ENCODE peak calls at places on chromosome 19, in five cellular contexts. W, S, K, T and G are unnamed samples.

GRCh38 chr19:17623224-17623935 is 64.8 kb downstream of the UNC13A start:
- DNase-seq in W (no peak), S (no peak), K (no peak), T (no peak), G (no peak)

GRCh38 chr19:570315-570714 is 2.1 kb upstream of the BSG start:
- DNase-seq in W (no peak), S (no peak), K (no peak), T (no peak), G (no peak)

GRCh38 chr19:44303976-44304568 is 753 bp downstream of the ZNF235 start:
- DNase-seq in W (no peak), S (no peak), K (peak; percentile 32), T (no peak), G (no peak)

GRCh38 chr19:37334179-37335071 is 36.5 kb upstream of the ZNF527 start:
- DNase-seq in W (peak; percentile 60), S (peak; percentile 86), K (peak; percentile 93), T (peak; percentile 94), G (peak; percentile 98)

GRCh38 chr19:23531976-23532375 is 136.7 kb upstream of the ZNF91 start:
- DNase-seq in W (no peak), S (no peak), K (no peak), T (no peak), G (no peak)

GRCh38 chr19:30419581-30420180 is 47.5 kb downstream of the ZNF536 start:
- DNase-seq in W (no peak), S (no peak), K (peak; percentile 41), T (no peak), G (no peak)

GRCh38 chr19:34904846-34905527 is 21.7 kb upstream of the ZNF30 start:
- DNase-seq in W (no peak), S (no peak), K (no peak), T (no peak), G (no peak)

GRCh38 chr19:55698256-55698655 is 23.2 kb downstream of the EPN1 start:
- DNase-seq in W (no peak), S (no peak), K (no peak), T (no peak), G (peak; percentile 32)

GRCh38 chr19:48681127-48681470 is 8.3 kb upstream of the NTN5 start:
- DNase-seq in W (no peak), S (no peak), K (no peak), T (peak; percentile 57), G (no peak)

GRCh38 chr19:33758541-33759013 is 38.1 kb upstream of the KCTD15 start:
- DNase-seq in W (no peak), S (no peak), K (no peak), T (no peak), G (no peak)

GRCh38 chr19:40705362-40705651 is 11.4 kb downstream of the COQ8B start:
- DNase-seq in W (no peak), S (no peak), K (no peak), T (no peak), G (no peak)

GRCh38 chr19:39709026-39709872 is 5.0 kb downstream of the LGALS14 start:
- DNase-seq in W (no peak), S (no peak), K (no peak), T (no peak), G (no peak)

GRCh38 chr19:2495651-2496316 is 19.9 kb downstream of the GADD45B start:
- DNase-seq in W (no peak), S (no peak), K (peak; percentile 64), T (peak; percentile 65), G (peak; percentile 67)

GRCh38 chr19:42295831-42296525 is 6.0 kb upstream of the PRR19 start:
- DNase-seq in W (no peak), S (peak; percentile 87), K (peak; percentile 82), T (peak; percentile 87), G (peak; percentile 94)

GRCh38 chr19:28218728-28219127 is 994.2 kb downstream of the UQCRFS1 start:
- DNase-seq in W (no peak), S (no peak), K (no peak), T (no peak), G (no peak)

GRCh38 chr19:38543807-38544568 is 73.8 kb downstream of the MAP4K1 start:
- DNase-seq in W (no peak), S (no peak), K (peak; percentile 93), T (peak; percentile 39), G (peak; percentile 71)

GRCh38 chr19:35919306-35919705 is 11.2 kb upstream of the TYROBP start:
- DNase-seq in W (no peak), S (no peak), K (no peak), T (no peak), G (no peak)

GRCh38 chr19:900302-901111 is 7.2 kb downstream of the RNU6-9 start:
- DNase-seq in W (no peak), S (no peak), K (no peak), T (no peak), G (peak; percentile 64)

GRCh38 chr19:29714371-29714952 is 599 bp downstream of the C19orf12 start:
- DNase-seq in W (no peak), S (no peak), K (no peak), T (no peak), G (no peak)

GRCh38 chr19:38924383-38924782 is 6.2 kb downstream of the SARS2 start:
- DNase-seq in W (no peak), S (no peak), K (no peak), T (no peak), G (no peak)

GRCh38 chr19:58096884-58097283 is 1.1 kb downstream of the ZSCAN18 start:
- DNase-seq in W (no peak), S (no peak), K (no peak), T (no peak), G (no peak)

GRCh38 chr19:41924151-41925145 is 3.8 kb downstream of the ERFL start:
- DNase-seq in W (no peak), S (no peak), K (no peak), T (no peak), G (no peak)

GRCh38 chr19:41894350-41894749 is 11.4 kb downstream of the ARHGEF1 start:
- DNase-seq in W (no peak), S (no peak), K (no peak), T (no peak), G (no peak)

GRCh38 chr19:996051-996838 is 4.0 kb upstream of the GRIN3B start:
- DNase-seq in W (no peak), S (no peak), K (no peak), T (peak; percentile 55), G (peak; percentile 88)

GRCh38 chr19:54882758-54883157 is 8.7 kb downstream of the FCAR start:
- DNase-seq in W (no peak), S (no peak), K (no peak), T (no peak), G (no peak)

GRCh38 chr19:39078436-39079200 is 5.5 kb upstream of the ACP7 start:
- DNase-seq in W (no peak), S (no peak), K (no peak), T (no peak), G (no peak)

DNA sequence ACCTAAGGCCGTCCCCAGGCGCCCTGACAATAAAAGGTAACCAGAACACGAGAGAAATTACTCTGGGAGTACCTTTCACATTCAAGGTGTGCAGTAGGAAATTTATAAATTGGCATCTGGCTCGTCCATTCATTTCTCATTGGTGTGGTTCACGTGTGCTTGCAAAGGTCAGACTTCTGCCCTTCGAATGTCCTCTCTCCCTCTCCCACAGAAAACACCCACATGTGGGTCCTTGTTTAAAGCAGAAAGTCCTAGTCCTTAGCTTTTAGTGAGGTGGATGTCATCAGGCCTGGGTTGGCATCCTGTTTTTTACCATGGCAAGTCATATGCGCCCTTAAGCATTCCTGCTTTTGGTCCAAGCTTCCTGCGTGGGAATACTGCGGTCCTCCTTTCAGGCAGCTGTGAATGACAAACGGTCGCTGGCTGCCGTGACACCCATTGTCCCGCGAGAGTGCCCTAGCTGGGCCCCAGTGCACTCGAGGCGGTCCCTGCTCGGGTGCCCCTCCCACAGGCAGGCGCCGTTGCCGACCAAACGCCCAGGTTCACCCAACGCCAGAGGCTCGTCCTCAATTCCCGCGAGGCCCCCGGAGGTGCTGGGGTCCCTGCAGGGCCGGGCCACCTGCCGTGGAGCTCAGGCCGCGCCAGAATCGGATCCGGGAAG is at the start of gene NUDT19:
- DNase-seq in W (no peak), S (peak; percentile 86), K (peak; percentile 94), T (peak; percentile 89), G (peak; percentile 91)
- TF ChIP-seq POLR2A in W (peak; percentile 60), S (no peak), K (peak; percentile 61), T (no peak), G (peak; percentile 79)

GRCh38 chr19:19531951-19532805 is 3.5 kb downstream of the YJEFN3 start:
- DNase-seq in W (no peak), S (peak; percentile 84), K (peak; percentile 79), T (peak; percentile 92), G (peak; percentile 90)
- TF ChIP-seq POLR2A in W (no peak), S (no peak), K (no peak), T (no peak), G (no peak)

DNA sequence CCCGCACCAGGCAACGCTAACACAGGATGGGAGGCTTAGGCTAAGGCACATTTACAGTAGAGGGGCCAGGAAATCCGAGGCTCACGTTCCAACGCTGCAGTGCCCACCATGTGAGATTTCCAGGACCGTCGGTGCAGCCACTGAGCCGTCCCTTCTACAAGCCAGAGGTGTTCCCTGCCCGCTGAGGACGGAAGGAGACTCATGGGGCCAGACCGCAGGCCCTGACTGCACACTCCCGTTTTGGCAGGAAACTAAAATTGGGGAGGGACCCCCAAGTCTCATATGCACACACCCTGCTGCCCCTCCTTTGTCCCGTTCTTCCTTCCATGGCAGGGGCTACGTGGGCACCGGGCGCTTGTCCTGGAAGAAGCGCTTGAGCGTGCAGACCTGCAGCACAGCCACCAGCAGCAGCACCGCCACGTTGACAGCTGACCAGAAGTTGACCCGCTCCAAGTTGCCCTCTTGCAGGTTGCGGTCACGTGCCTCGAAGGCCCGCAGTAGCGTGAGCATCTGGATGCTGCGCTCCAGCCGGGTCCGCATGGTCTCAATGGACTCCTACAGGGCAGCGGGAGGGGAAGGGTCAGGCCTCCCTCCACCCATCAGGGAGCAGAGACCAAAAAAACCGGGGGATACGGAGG is 3.2 kb downstream of the TMED1 start:
- DNase-seq in W (no peak), S (no peak), K (no peak), T (no peak), G (no peak)
- TF ChIP-seq POLR2A in W (no peak), S (no peak), K (no peak), T (no peak), G (no peak)

DNA sequence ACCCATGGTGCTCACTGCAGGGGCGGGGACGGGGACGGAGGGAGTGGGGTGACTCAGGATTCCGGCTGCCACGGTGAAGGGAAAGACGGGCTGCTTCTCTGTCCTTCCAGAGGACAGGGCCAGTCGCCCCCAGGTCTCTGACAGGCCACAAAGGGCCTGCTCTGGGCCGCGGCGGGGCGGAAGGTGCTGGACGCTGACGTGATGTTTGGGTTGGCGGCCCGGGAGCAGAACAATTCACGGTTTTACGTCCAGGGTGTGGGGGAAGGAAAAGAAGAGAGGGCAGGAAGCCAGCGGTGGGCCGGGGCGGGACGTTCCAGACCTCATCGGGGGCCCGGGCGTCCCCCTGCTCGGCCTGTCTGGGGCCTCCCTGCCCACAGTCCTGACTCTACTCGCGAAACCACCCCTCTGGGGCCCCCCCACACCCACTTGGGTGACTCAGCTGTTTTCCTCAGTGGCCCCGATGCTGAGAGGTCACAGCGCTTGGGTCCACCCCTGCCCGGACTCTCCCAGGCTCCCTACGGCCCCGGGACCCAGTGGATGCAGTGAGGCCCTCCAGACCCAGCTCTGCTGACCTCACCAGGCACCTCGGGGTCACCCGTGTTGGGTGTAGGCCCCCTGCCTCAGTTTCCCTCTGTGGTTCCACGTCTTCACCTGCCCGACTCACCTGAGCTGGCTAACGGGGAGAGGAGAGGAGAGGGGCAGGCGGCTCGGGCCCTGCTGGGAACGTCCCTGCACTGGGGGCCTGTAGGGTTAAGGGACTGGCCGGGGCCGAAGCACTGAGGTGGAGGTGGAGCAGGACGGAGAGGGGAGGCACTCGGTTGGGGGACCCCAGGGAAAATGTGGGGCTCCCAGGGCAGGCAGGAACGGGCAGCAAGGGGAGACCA is 29.2 kb downstream of the PIP5K1C start:
- DNase-seq in W (no peak), S (no peak), K (peak; percentile 75), T (peak; percentile 30), G (no peak)
- TF ChIP-seq POLR2A in W (peak; percentile 35), S (no peak), K (no peak), T (no peak), G (no peak)

GRCh38 chr19:45406165-45406956 is at the start of gene POLR1G:
- DNase-seq in W (no peak), S (peak; percentile 75), K (peak; percentile 80), T (peak; percentile 78), G (peak; percentile 89)
- TF ChIP-seq POLR2A in W (no peak), S (no peak), K (no peak), T (no peak), G (no peak)